ENCODE peak calls at places on chromosome 6, in nine cellular contexts. P is IMR-90, D is Peyer's patch, H is endothelial cell of umbilical vein, T is HCT116, Y is heart left ventricle, L is GM12891, Q is adrenal gland, F is lower leg skin. O is an unnamed sample.
A peak's percentile ranks its signal among the peaks of the same experiment; 100 is the strongest.

GRCh38 chr6:24460966-24461365 is 28.4 kb downstream of the GPLD1 start:
- DNase-seq in P (no peak), D (no peak), H (no peak), T (no peak), Y (no peak), L (no peak), Q (no peak), F (no peak), O (no peak)

GRCh38 chr6:130923350-130923749 is 96.1 kb downstream of the SMLR1 start:
- DNase-seq in P (no peak), D (no peak), H (no peak), T (no peak), Y (no peak), L (no peak), Q (no peak), F (no peak), O (no peak)

GRCh38 chr6:31546962-31547726 is at the start of gene NFKBIL1:
- DNase-seq in P (peak; percentile 98), D (peak; percentile 94), H (peak; percentile 94), T (peak; percentile 97), Y (peak; percentile 98), L (peak; percentile 67), Q (peak; percentile 98), F (peak; percentile 99), O (peak; percentile 96)

GRCh38 chr6:41371992-41372525 is 36.7 kb downstream of the NCR2 start:
- DNase-seq in P (no peak), D (no peak), H (no peak), T (no peak), Y (peak; percentile 18), L (no peak), Q (peak; percentile 53), F (no peak), O (no peak)

GRCh38 chr6:80932364-80932763 is 820.1 kb downstream of the TENT5A start:
- DNase-seq in P (peak; percentile 63), D (no peak), H (no peak), T (no peak), Y (no peak), L (no peak), Q (no peak), F (no peak), O (no peak)

GRCh38 chr6:145069966-145070365 is 665.4 kb downstream of the EPM2A start:
- DNase-seq in P (peak; percentile 37), D (no peak), H (no peak), T (no peak), Y (no peak), L (no peak), Q (no peak), F (no peak), O (no peak)

GRCh38 chr6:103122766-103123601 is 1729.5 kb downstream of the GRIK2 start:
- DNase-seq in P (peak; percentile 0), D (no peak), H (peak; percentile 1), T (peak; percentile 69), Y (peak; percentile 13), L (peak; percentile 2), Q (peak; percentile 84), F (no peak), O (no peak)

GRCh38 chr6:85390105-85390728 is 59.7 kb upstream of the NT5E start:
- DNase-seq in P (peak; percentile 22), D (no peak), H (no peak), T (no peak), Y (no peak), L (no peak), Q (no peak), F (no peak), O (no peak)

GRCh38 chr6:11538799-11539468 is 1.4 kb downstream of the TMEM170B start:
- DNase-seq in P (no peak), D (no peak), H (no peak), T (no peak), Y (no peak), L (no peak), Q (no peak), F (no peak), O (no peak)

GRCh38 chr6:167112421-167112820 is 10.5 kb upstream of the CCR6 start:
- DNase-seq in P (no peak), D (peak; percentile 13), H (no peak), T (no peak), Y (no peak), L (no peak), Q (no peak), F (no peak), O (no peak)
- TF ChIP-seq POLR2A in P (no peak), D (no peak), H (no peak), T (no peak), Y (no peak), L (no peak), Q (no peak), F (no peak), O (no peak)

DNA sequence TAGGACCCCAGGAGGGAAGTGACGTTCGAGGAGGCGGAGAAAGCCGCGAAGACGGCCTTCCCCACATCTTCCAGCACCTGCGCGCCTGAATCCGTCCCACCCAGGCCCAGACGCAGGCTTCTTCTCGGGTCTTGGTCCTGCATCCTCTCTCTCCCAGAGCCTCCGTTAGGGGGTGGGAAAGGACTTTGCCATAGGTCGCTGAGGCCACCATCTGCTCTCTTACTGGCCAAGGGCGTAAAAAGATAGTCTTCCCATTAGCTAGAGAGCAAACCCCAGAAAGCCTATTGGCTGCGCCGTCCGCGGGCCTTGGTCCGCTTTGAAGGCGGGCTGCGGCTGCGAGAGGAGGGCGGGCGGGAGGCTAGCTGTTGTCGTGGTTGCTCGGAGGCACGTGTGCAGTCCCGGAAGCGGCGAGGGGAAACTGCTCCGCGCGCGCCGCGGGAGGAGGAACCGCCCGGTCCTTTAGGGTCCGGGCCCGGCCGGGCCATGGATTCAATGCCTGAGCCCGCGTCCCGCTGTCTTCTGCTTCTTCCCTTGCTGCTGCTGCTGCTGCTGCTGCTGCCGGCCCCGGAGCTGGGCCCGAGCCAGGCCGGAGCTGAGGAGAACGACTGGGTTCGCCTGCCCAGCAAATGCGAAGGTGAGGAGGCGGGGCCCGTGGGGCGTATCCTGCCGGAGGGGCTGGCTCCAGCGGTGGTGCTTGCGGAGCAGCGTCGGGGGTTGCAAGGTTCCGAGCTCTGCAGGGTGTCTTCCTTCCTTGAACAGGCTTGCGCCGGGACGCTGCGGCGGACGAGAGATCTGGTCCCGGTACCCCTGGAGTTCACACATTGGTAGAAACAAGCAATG is at the start of gene CNPY3:
- DNase-seq in P (peak; percentile 98), D (peak; percentile 95), H (peak; percentile 98), T (peak; percentile 98), Y (peak; percentile 93), L (peak; percentile 76), Q (peak; percentile 97), F (peak; percentile 98), O (peak; percentile 90)
- TF ChIP-seq POLR2A in P (peak; percentile 56), D (peak; percentile 69), H (no peak), T (peak; percentile 33), Y (peak; percentile 64), L (peak; percentile 75), Q (peak; percentile 66), F (no peak), O (peak; percentile 41)

GRCh38 chr6:43456737-43457126 is 1.4 kb upstream of the DLK2 start:
- DNase-seq in P (no peak), D (no peak), H (no peak), T (no peak), Y (no peak), L (no peak), Q (no peak), F (no peak), O (no peak)

GRCh38 chr6:43454290-43455033 is 886 bp downstream of the DLK2 start:
- DNase-seq in P (peak; percentile 81), D (peak; percentile 76), H (peak; percentile 75), T (peak; percentile 60), Y (peak; percentile 84), L (peak; percentile 75), Q (peak; percentile 92), F (peak; percentile 95), O (peak; percentile 75)

GRCh38 chr6:43453831-43454230 is 1.5 kb downstream of the DLK2 start:
- DNase-seq in P (no peak), D (no peak), H (no peak), T (no peak), Y (no peak), L (no peak), Q (no peak), F (no peak), O (no peak)

GRCh38 chr6:43452896-43453295 is 2.5 kb downstream of the DLK2 start:
- DNase-seq in P (no peak), D (no peak), H (no peak), T (no peak), Y (no peak), L (no peak), Q (no peak), F (no peak), O (no peak)

DNA sequence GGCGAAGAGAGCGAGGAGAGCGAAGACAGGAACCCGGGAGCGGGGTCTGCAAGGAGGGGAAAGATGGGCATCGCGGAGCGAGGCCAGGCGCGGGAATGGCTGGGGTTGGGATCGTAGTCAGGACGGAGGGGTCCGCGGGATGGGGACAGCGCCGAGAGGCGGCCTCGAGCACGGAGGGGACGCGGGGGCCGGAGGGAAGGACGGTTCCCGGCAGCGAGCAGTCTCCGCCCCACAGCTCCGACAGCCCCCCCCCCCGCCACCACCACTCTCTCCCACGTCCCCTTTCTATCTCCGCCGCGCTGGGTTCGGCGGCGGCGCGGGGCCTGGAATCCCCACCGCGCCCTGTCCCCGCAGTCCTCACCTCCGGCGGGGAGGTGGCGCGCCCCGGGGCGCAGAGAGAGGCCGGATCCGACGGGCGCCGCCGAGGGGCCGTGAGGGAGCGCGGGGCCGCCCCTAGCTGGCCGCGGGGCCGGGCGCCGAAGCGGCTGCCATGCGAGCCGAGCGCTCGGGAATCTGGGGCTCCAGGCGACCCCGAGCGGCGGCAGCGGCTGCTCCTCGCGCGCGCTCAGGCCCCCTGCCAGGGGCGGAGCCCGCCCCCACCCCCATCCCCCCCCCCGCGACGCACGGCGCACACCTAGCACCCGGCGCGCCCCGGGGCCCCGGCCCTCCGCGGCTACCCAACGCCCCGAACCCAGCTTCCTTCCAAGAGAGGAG is at the start of gene DLK2:
- DNase-seq in P (no peak), D (peak; percentile 26), H (no peak), T (no peak), Y (no peak), L (peak; percentile 69), Q (no peak), F (no peak), O (no peak)
- TF ChIP-seq POLR2A in P (no peak), D (no peak), H (peak; percentile 12), T (no peak), Y (no peak), L (no peak), Q (no peak), F (no peak), O (no peak)

DNA sequence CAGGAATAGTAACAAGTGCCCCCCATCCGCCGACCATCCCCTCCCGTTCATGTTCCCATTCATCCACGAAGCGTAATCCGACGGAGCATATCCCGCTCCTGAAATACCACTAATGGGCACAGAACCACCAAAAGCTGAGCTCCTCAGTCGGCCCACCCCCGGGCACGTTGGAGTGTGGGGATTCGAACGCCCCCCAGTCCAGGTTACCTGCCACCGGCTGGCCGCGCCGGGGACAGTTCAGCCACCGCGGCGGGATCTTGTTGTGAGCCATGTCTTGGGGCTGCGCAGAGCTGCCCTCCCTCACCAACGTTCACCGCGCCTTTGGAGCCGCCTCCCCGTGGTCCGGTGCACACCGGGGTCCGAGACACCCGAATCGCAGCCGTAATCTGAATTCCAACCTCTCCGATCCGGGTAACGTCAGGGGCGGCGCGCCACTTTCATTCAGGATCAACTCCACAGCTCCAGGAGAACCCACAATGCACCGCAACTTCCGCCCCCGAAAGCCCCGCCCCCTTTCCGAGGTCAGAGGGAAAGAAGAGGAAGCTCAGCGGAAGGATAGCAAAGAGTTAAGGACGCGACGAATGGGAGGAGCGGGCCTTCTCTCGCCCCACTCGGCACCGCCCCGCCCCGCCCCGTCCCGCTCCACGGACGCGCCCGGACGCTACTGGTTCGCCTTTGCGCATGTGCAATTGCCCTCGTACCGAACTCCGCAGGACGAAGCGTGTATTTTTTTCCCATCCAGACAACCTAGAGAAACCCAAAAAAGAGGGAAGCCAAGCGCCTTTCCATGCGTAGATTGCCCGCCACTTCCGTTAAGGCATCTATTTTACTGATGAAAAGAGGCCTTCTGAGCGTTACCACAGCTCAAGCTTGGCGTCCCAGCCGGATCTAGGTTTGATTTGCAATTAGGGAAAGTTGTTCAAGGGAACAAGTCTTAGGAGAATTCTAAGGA is at the start of gene RNGTT:
- DNase-seq in P (peak; percentile 95), D (peak; percentile 97), H (peak; percentile 98), T (peak; percentile 94), Y (peak; percentile 99), L (peak; percentile 90), Q (peak; percentile 99), F (peak; percentile 100), O (peak; percentile 98)
- TF ChIP-seq POLR2A in P (peak; percentile 34), D (no peak), H (peak; percentile 50), T (peak; percentile 81), Y (peak; percentile 69), L (peak; percentile 75), Q (peak; percentile 60), F (no peak), O (peak; percentile 46)